ENCODE peak calls at places on chromosomes 6 and 20, in nine cellular contexts. Y is adrenal gland, X is tibial nerve, T is RWPE1, V is OCI-LY7, B is A673, C is left ventricle myocardium inferior, I is Panc1, J is PC-9. Z is an unnamed sample.

GRCh38 chr6:134593887-134594286 is 276.0 kb upstream of the SGK1 start:
- DNase-seq in Y (no peak), T (no peak), X (no peak), B (no peak), I (no peak), J (no peak), C (no peak), V (no peak), Z (no peak)

GRCh38 chr20:37354210-37355195 is 8.6 kb downstream of the SRC start:
- DNase-seq in B (no peak), Y (peak), C (no peak), V (no peak), T (no peak), I (no peak), J (no peak), X (no peak), Z (no peak)

GRCh38 chr6:45422541-45423110 is 44.9 kb upstream of the SUPT3H start:
- DNase-seq in I (no peak), C (peak), J (peak), B (peak), T (no peak), V (peak), X (no peak), Y (peak), Z (no peak)

GRCh38 chr6:56757585-56757984 is 114.9 kb upstream of the DST start:
- DNase-seq in J (no peak), X (no peak), B (peak), Y (peak), C (no peak), T (no peak), I (peak), V (no peak), Z (no peak)

GRCh38 chr6:73652637-73653570 is 888 bp downstream of the SLC17A5 start:
- DNase-seq in B (peak), J (peak), V (peak), C (peak), X (peak), T (peak), I (peak), Y (peak), Z (peak)

GRCh38 chr6:128365520-128366160 is 154.8 kb downstream of the PTPRK start:
- DNase-seq in Y (no peak), J (no peak), B (no peak), C (no peak), V (no peak), I (no peak), X (no peak), T (no peak), Z (no peak)

GRCh38 chr6:133467982-133468380 is 226.8 kb downstream of the EYA4 start:
- DNase-seq in I (no peak), V (no peak), X (no peak), Y (no peak), B (no peak), C (no peak), T (no peak), J (no peak), Z (no peak)

GRCh38 chr6:30818426-30818841 is 65.9 kb upstream of the DDR1 start:
- DNase-seq in V (no peak), I (no peak), B (peak), T (peak), X (no peak), C (no peak), Y (no peak), J (peak), Z (no peak)

GRCh38 chr20:13212750-13213149 is 8.3 kb upstream of the ISM1 start:
- DNase-seq in T (no peak), V (no peak), C (no peak), J (no peak), I (no peak), X (no peak), Y (no peak), B (no peak), Z (no peak)

DNA sequence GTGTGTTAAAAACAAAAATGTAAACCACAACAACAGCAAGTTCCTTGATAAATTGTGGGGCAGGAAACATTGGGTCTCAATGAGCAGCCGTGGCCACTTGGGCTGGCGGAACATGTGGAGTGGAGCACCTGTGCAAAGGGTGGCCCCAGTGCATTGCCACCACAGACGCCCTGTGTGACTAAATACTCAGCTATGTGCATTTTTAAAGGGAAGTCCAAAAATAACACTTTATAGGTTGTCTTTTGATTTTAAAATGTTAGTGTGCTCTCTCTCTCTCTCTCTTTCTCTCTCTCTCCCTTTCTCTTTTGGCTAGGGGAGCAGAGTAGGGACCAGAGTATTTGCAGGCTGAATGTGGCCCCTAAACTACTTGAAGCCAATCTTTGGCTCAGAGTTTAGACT is 236.4 kb downstream of the BCAS1 start:
- DNase-seq in I (no peak), B (no peak), Y (no peak), T (no peak), V (peak), J (peak), X (no peak), C (no peak), Z (no peak)
- H3K27ac ChIP-seq in I (peak), B (no peak), Y (no peak), T (peak), V (peak), J (peak), X (no peak), C (no peak), Z (no peak)

DNA sequence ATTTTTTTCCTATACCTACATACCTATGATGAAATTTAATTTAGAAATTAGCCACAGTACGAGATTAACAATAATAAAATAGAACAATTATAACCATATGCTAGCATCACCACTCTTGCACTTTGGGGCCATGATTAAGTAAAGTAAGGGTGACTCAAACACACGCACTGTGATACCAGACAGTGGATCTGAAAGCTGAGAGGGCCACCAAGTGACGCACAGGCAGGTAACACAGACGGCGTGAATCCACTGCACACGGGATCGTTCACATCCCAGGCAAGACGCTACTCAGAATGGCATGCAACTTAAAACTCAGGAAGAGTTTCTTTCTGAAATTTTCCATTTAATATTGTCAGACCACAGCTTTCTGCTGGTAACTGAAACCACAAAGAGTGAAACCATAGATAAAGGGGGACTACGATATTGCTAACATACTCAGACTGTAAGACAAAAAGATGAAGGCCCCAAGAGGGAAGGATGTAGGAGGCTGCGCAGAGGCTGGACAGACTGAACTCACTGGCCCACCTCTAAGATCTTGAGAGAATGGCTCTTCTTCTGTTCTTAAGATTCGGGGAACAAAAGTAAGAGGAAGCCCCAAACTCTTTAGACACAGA is 17.9 kb downstream of the RRBP1 start:
- DNase-seq in J (no peak), B (no peak), C (no peak), I (no peak), T (no peak), X (no peak), V (no peak), Y (no peak), Z (no peak)
- H3K27ac ChIP-seq in J (no peak), B (peak), C (peak), I (no peak), T (no peak), X (peak), V (no peak), Y (no peak), Z (no peak)

DNA sequence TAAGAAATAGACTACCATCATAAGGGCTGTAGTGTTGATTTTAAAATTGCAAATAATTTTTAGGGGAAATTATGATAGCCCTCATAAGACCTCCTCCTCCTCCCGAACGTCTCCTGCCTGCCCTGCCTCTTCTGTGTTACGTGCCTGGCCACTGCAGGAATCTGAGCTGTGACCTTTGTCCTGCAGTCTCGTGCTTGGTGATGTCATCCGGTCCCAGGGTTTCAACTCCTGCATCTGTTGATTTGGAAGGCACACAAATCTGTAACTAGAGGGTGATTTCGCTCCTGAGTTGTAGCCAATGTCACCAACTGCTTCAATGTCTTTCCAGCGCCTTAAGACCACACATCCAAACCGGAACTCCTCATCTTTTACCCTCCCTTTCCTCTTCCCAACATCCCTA is 163.2 kb downstream of the AIG1 start:
- DNase-seq in Y (peak), C (peak), I (no peak), T (no peak), B (no peak), X (peak), J (no peak), V (no peak), Z (no peak)
- H3K27ac ChIP-seq in Y (no peak), C (peak), I (no peak), T (no peak), B (no peak), X (peak), J (no peak), V (no peak), Z (no peak)

DNA sequence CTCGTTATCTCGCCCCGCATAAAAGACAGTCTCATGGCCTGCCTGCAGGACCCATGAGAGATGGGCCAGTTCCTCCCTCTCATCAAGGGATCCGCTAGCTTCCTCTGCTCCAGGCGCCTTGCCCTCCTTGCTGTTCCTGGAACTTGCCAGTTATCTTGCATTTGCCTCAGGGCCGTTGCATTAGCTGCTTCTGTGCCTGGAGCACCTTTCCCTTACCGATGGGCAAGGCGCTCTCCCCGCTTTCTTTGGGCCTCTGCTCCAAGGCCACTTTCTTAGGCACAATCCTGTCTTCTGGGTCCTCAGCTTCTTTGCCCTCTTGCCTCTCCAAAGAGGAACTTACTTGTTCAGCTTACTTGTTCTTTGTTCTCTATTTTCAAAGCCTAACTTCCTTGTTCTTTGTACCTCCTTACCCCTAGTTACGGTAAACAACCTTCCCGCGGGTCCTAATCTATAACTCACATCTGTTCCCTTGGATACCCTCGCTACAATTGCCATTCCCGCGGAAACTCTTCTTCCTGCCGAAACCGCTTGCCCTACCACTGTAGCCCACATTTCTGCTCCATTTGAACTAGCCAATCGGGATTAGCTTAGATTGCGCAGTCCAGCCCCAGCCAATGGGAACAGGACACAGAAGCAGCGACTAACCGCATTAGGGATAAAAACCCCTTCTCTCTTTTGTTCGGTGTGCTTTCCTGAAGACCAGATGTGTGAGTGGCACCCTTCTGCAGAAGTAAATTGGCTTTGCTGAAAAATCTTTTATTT is 887 bp upstream of the NSFL1C start:
- DNase-seq in Y (peak), T (no peak), X (peak), I (no peak), V (no peak), C (no peak), B (no peak), J (no peak), Z (peak)
- H3K27ac ChIP-seq in Y (peak), T (peak), X (peak), I (peak), V (no peak), C (peak), B (no peak), J (no peak), Z (peak)